ENCODE peak calls at places on chromosomes 11 and 22, in four cellular contexts. Q is T-cell, T is B cell, D is PC-9. B is an unnamed sample.

GRCh38 chr22:42142771-42143461 is 12.3 kb upstream of the CYP2D6 start:
- DNase-seq in Q (no peak), T (no peak), D (no peak), B (no peak)

GRCh38 chr11:79054636-79055035 is 386.2 kb downstream of the TENM4 start:
- DNase-seq in Q (no peak), D (no peak), T (no peak), B (no peak)

GRCh38 chr11:112023104-112023503 is 2.1 kb upstream of the DLAT start:
- DNase-seq in T (no peak), Q (no peak), D (no peak), B (no peak)

GRCh38 chr22:43879901-43880742 is 11.7 kb downstream of the PNPLA5 start:
- DNase-seq in T (no peak), D (no peak), Q (no peak), B (no peak)

GRCh38 chr11:6225896-6226295 is 8.5 kb downstream of the FHIP1B start:
- DNase-seq in Q (no peak), T (no peak), D (no peak), B (no peak)

GRCh38 chr11:121385693-121386092 is 66.4 kb upstream of the SORL1 start:
- DNase-seq in D (no peak), T (no peak), Q (no peak), B (no peak)

GRCh38 chr11:128690746-128691091 is 3.2 kb upstream of the FLI1 start:
- DNase-seq in T (no peak), D (no peak), Q (no peak), B (no peak)

GRCh38 chr22:28986366-28986765 is 75.3 kb downstream of the C22orf31 start:
- DNase-seq in D (peak), Q (no peak), T (no peak), B (no peak)

GRCh38 chr11:123055132-123055924 is 6.6 kb downstream of the HSPA8 start:
- DNase-seq in D (no peak), Q (no peak), T (no peak), B (no peak)

GRCh38 chr11:59240322-59240721 is 27.6 kb upstream of the MPEG1 start:
- DNase-seq in T (no peak), Q (no peak), D (peak), B (no peak)

GRCh38 chr11:62611705-62612365 is 740 bp downstream of the EML3 start:
- DNase-seq in T (peak), Q (peak), D (no peak), B (peak)

GRCh38 chr22:45072322-45072903 is 62.6 kb upstream of the PHF21B start:
- DNase-seq in D (peak), Q (no peak), T (no peak), B (no peak)

B was measured in GM10248.